ENCODE peak calls at places on chromosome 15, in seven cellular contexts. One of them, this sample, is unnamed.

GRCh38 chr15:61917457-61917856 is 142.8 kb downstream of the VPS13C start:
- DNase-seq in keratinocyte: no peak
- DNase-seq in progenitor cell of endocrine pancreas: no peak
- DNase-seq in cardiac muscle cell: no peak
- DNase-seq in T-helper 9 cell: no peak
- DNase-seq in glomerular endothelial cell: no peak
- DNase-seq in activated CD4-positive, alpha-beta T cell treated with anti-CD3 and anti-CD28 coated beads, Interleukin-2, amount 10 ng/mL, durations not matched to agents 7 days and 5 days: no peak
- DNase-seq in this sample: no peak

GRCh38 chr15:40511472-40512133 is 40.8 kb downstream of the CHST14 start:
- DNase-seq in keratinocyte: no peak
- DNase-seq in progenitor cell of endocrine pancreas: peak
- DNase-seq in cardiac muscle cell: peak
- DNase-seq in T-helper 9 cell: no peak
- DNase-seq in glomerular endothelial cell: no peak
- DNase-seq in activated CD4-positive, alpha-beta T cell treated with anti-CD3 and anti-CD28 coated beads, Interleukin-2, amount 10 ng/mL, durations not matched to agents 7 days and 5 days: no peak
- DNase-seq in this sample: peak

GRCh38 chr15:65979316-65979715 is 110.0 kb downstream of the RAB11A start:
- DNase-seq in keratinocyte: no peak
- DNase-seq in progenitor cell of endocrine pancreas: no peak
- DNase-seq in cardiac muscle cell: no peak
- DNase-seq in T-helper 9 cell: no peak
- DNase-seq in glomerular endothelial cell: no peak
- DNase-seq in activated CD4-positive, alpha-beta T cell treated with anti-CD3 and anti-CD28 coated beads, Interleukin-2, amount 10 ng/mL, durations not matched to agents 7 days and 5 days: no peak
- DNase-seq in this sample: no peak

GRCh38 chr15:70091649-70092461 is 5.9 kb downstream of the TLE3 start:
- DNase-seq in keratinocyte: peak
- DNase-seq in progenitor cell of endocrine pancreas: no peak
- DNase-seq in cardiac muscle cell: no peak
- DNase-seq in T-helper 9 cell: no peak
- DNase-seq in glomerular endothelial cell: no peak
- DNase-seq in activated CD4-positive, alpha-beta T cell treated with anti-CD3 and anti-CD28 coated beads, Interleukin-2, amount 10 ng/mL, durations not matched to agents 7 days and 5 days: peak
- DNase-seq in this sample: peak

GRCh38 chr15:43214592-43215295 is 6.1 kb downstream of the EPB42 start:
- DNase-seq in keratinocyte: no peak
- DNase-seq in progenitor cell of endocrine pancreas: no peak
- DNase-seq in cardiac muscle cell: peak
- DNase-seq in T-helper 9 cell: no peak
- DNase-seq in glomerular endothelial cell: no peak
- DNase-seq in activated CD4-positive, alpha-beta T cell treated with anti-CD3 and anti-CD28 coated beads, Interleukin-2, amount 10 ng/mL, durations not matched to agents 7 days and 5 days: no peak
- DNase-seq in this sample: no peak

GRCh38 chr15:78830514-78831228 is 19.4 kb upstream of the ADAMTS7 start:
- DNase-seq in keratinocyte: no peak
- DNase-seq in progenitor cell of endocrine pancreas: no peak
- DNase-seq in cardiac muscle cell: no peak
- DNase-seq in T-helper 9 cell: no peak
- DNase-seq in glomerular endothelial cell: no peak
- DNase-seq in activated CD4-positive, alpha-beta T cell treated with anti-CD3 and anti-CD28 coated beads, Interleukin-2, amount 10 ng/mL, durations not matched to agents 7 days and 5 days: no peak
- DNase-seq in this sample: no peak

GRCh38 chr15:77659350-77660321 is 26.9 kb upstream of the LINGO1 start:
- DNase-seq in keratinocyte: no peak
- DNase-seq in progenitor cell of endocrine pancreas: peak
- DNase-seq in cardiac muscle cell: peak
- DNase-seq in T-helper 9 cell: no peak
- DNase-seq in glomerular endothelial cell: peak
- DNase-seq in activated CD4-positive, alpha-beta T cell treated with anti-CD3 and anti-CD28 coated beads, Interleukin-2, amount 10 ng/mL, durations not matched to agents 7 days and 5 days: peak
- DNase-seq in this sample: peak

GRCh38 chr15:85414495-85414894 is 34.1 kb downstream of the AKAP13 start:
- DNase-seq in keratinocyte: no peak
- DNase-seq in progenitor cell of endocrine pancreas: no peak
- DNase-seq in cardiac muscle cell: no peak
- DNase-seq in T-helper 9 cell: no peak
- DNase-seq in glomerular endothelial cell: no peak
- DNase-seq in activated CD4-positive, alpha-beta T cell treated with anti-CD3 and anti-CD28 coated beads, Interleukin-2, amount 10 ng/mL, durations not matched to agents 7 days and 5 days: no peak
- DNase-seq in this sample: no peak

GRCh38 chr15:79442911-79443310 is 10.8 kb downstream of the MINAR1 start:
- DNase-seq in keratinocyte: no peak
- DNase-seq in progenitor cell of endocrine pancreas: no peak
- DNase-seq in cardiac muscle cell: peak
- DNase-seq in T-helper 9 cell: no peak
- DNase-seq in glomerular endothelial cell: no peak
- DNase-seq in activated CD4-positive, alpha-beta T cell treated with anti-CD3 and anti-CD28 coated beads, Interleukin-2, amount 10 ng/mL, durations not matched to agents 7 days and 5 days: no peak
- DNase-seq in this sample: no peak

GRCh38 chr15:68150186-68150585 is 54.9 kb downstream of the CALML4 start:
- DNase-seq in keratinocyte: no peak
- DNase-seq in progenitor cell of endocrine pancreas: no peak
- DNase-seq in cardiac muscle cell: no peak
- DNase-seq in T-helper 9 cell: no peak
- DNase-seq in glomerular endothelial cell: no peak
- DNase-seq in activated CD4-positive, alpha-beta T cell treated with anti-CD3 and anti-CD28 coated beads, Interleukin-2, amount 10 ng/mL, durations not matched to agents 7 days and 5 days: no peak
- DNase-seq in this sample: no peak

GRCh38 chr15:96274698-96275097 is 55.8 kb upstream of the NR2F2 start:
- DNase-seq in keratinocyte: no peak
- DNase-seq in progenitor cell of endocrine pancreas: no peak
- DNase-seq in cardiac muscle cell: no peak
- DNase-seq in T-helper 9 cell: no peak
- DNase-seq in glomerular endothelial cell: no peak
- DNase-seq in activated CD4-positive, alpha-beta T cell treated with anti-CD3 and anti-CD28 coated beads, Interleukin-2, amount 10 ng/mL, durations not matched to agents 7 days and 5 days: no peak
- DNase-seq in this sample: no peak

GRCh38 chr15:69304176-69304533 is 5.4 kb downstream of the PAQR5 start:
- DNase-seq in keratinocyte: no peak
- DNase-seq in progenitor cell of endocrine pancreas: no peak
- DNase-seq in cardiac muscle cell: no peak
- DNase-seq in T-helper 9 cell: no peak
- DNase-seq in glomerular endothelial cell: no peak
- DNase-seq in activated CD4-positive, alpha-beta T cell treated with anti-CD3 and anti-CD28 coated beads, Interleukin-2, amount 10 ng/mL, durations not matched to agents 7 days and 5 days: no peak
- DNase-seq in this sample: no peak

GRCh38 chr15:72176155-72176554 is 21.4 kb downstream of the GRAMD2A start:
- DNase-seq in keratinocyte: no peak
- DNase-seq in progenitor cell of endocrine pancreas: no peak
- DNase-seq in cardiac muscle cell: no peak
- DNase-seq in T-helper 9 cell: no peak
- DNase-seq in glomerular endothelial cell: no peak
- DNase-seq in activated CD4-positive, alpha-beta T cell treated with anti-CD3 and anti-CD28 coated beads, Interleukin-2, amount 10 ng/mL, durations not matched to agents 7 days and 5 days: no peak
- DNase-seq in this sample: no peak

GRCh38 chr15:62769604-62770003 is 272.9 kb upstream of the TPM1 start:
- DNase-seq in keratinocyte: peak
- DNase-seq in progenitor cell of endocrine pancreas: no peak
- DNase-seq in cardiac muscle cell: no peak
- DNase-seq in T-helper 9 cell: no peak
- DNase-seq in glomerular endothelial cell: no peak
- DNase-seq in activated CD4-positive, alpha-beta T cell treated with anti-CD3 and anti-CD28 coated beads, Interleukin-2, amount 10 ng/mL, durations not matched to agents 7 days and 5 days: no peak
- DNase-seq in this sample: no peak